ENCODE peak calls at places on chromosome 7, in four cellular contexts. M, X, V and G are unnamed samples.

GRCh38 chr7:151796871-151797270 is 80.0 kb downstream of the PRKAG2 start:
- DNase-seq in X (no peak), V (no peak), M (no peak), G (no peak)

GRCh38 chr7:82410461-82410860 is 33.1 kb downstream of the CACNA2D1 start:
- DNase-seq in V (no peak), X (no peak), M (no peak), G (no peak)

GRCh38 chr7:70678621-70679251 is 453.2 kb upstream of the GALNT17 start:
- DNase-seq in X (no peak), M (no peak), V (no peak), G (no peak)

GRCh38 chr7:151930026-151930653 is 26.1 kb upstream of the GALNTL5 start:
- DNase-seq in V (no peak), M (no peak), X (no peak), G (no peak)

GRCh38 chr7:135152447-135152846 is 4.6 kb downstream of the TMEM140 start:
- DNase-seq in M (no peak), V (no peak), X (no peak), G (no peak)

GRCh38 chr7:131104611-131105293 is 222.9 kb upstream of the MKLN1 start:
- DNase-seq in V (no peak), M (no peak), X (no peak), G (peak)

GRCh38 chr7:108650487-108650886 is 80.8 kb downstream of the DNAJB9 start:
- DNase-seq in M (no peak), X (no peak), V (no peak), G (no peak)

GRCh38 chr7:17485905-17486304 is 187.5 kb downstream of the AHR start:
- DNase-seq in X (no peak), M (no peak), V (no peak), G (no peak)

GRCh38 chr7:131011976-131012375 is 278.0 kb upstream of the KLF14 start:
- DNase-seq in X (peak), M (no peak), V (no peak), G (no peak)

GRCh38 chr7:109545686-109546085 is 976.0 kb downstream of the DNAJB9 start:
- DNase-seq in M (no peak), V (no peak), X (no peak), G (no peak)

GRCh38 chr7:27174077-27175004 is at the start of gene HOXA10:
- DNase-seq in M (no peak), X (no peak), V (no peak), G (no peak)

GRCh38 chr7:155145477-155146255 is 75.5 kb downstream of the HTR5A start:
- DNase-seq in X (no peak), M (no peak), V (no peak), G (no peak)

GRCh38 chr7:101138149-101138870 is 11.4 kb downstream of the SERPINE1 start:
- DNase-seq in M (peak), V (no peak), X (peak), G (no peak)

GRCh38 chr7:7521259-7521658 is 14.4 kb downstream of the COL28A1 start:
- DNase-seq in M (no peak), V (no peak), X (peak), G (no peak)

GRCh38 chr7:35630573-35630972 is 64.4 kb downstream of the HERPUD2 start:
- DNase-seq in V (no peak), X (peak), M (no peak), G (no peak)

GRCh38 chr7:27992755-27993478 is 187.7 kb downstream of the JAZF1 start:
- DNase-seq in M (no peak), X (no peak), V (no peak), G (peak)

GRCh38 chr7:116441534-116441933 is 58.0 kb upstream of the CAV2 start:
- DNase-seq in X (no peak), M (no peak), V (no peak), G (no peak)

GRCh38 chr7:79452032-79452494 is 1.4 kb downstream of the MAGI2 start:
- DNase-seq in V (peak), X (peak), M (peak), G (peak)